ENCODE peak calls at places on chromosome 12, in seven cellular contexts. V, H, J, Z, S, T and U are unnamed samples.

GRCh38 chr12:2243275-2243674 is 190.5 kb downstream of the CACNA1C start:
- DNase-seq in Z (peak), S (no peak), H (no peak), T (peak), J (no peak), V (no peak), U (no peak)

GRCh38 chr12:101230547-101230946 is 20.5 kb upstream of the SLC5A8 start:
- DNase-seq in J (peak), H (no peak), Z (peak), S (no peak), V (no peak), T (peak), U (no peak)

GRCh38 chr12:3761116-3761770 is 8.3 kb upstream of the CRACR2A start:
- DNase-seq in S (no peak), T (no peak), Z (no peak), H (no peak), V (no peak), J (peak), U (no peak)

GRCh38 chr12:5794156-5794555 is 150.9 kb downstream of the ANO2 start:
- DNase-seq in H (no peak), J (no peak), V (no peak), Z (peak), T (no peak), S (no peak), U (no peak)

GRCh38 chr12:951166-951565 is 1.7 kb upstream of the RAD52 start:
- DNase-seq in T (no peak), H (no peak), J (no peak), S (no peak), Z (no peak), V (no peak), U (no peak)

GRCh38 chr12:44227601-44228000 is 391.7 kb downstream of the TMEM117 start:
- DNase-seq in S (no peak), J (no peak), H (no peak), V (no peak), T (no peak), Z (peak), U (no peak)

GRCh38 chr12:108320503-108321293 is 18.4 kb downstream of the CMKLR1 start:
- DNase-seq in H (no peak), T (no peak), Z (no peak), J (no peak), V (no peak), S (no peak), U (no peak)

GRCh38 chr12:7557227-7557626 is 53.6 kb upstream of the CD163 start:
- DNase-seq in V (no peak), Z (no peak), J (no peak), H (no peak), S (no peak), T (no peak), U (no peak)

GRCh38 chr12:48779869-48780268 is 9.0 kb downstream of the ADCY6 start:
- DNase-seq in S (no peak), H (no peak), T (peak), Z (peak), V (no peak), J (peak), U (no peak)

GRCh38 chr12:989751-990278 is 1.2 kb upstream of the ERC1 start:
- DNase-seq in J (peak), T (peak), H (no peak), V (no peak), Z (peak), S (no peak), U (no peak)

GRCh38 chr12:67646775-67647174 is 1.8 kb upstream of the DYRK2 start:
- DNase-seq in H (no peak), S (no peak), J (no peak), V (no peak), T (no peak), Z (no peak), U (no peak)

GRCh38 chr12:89949457-89950195 is 241.0 kb upstream of the ATP2B1 start:
- DNase-seq in J (peak), Z (peak), S (no peak), H (peak), V (no peak), T (peak), U (peak)

GRCh38 chr12:124509676-124510300 is 57.6 kb downstream of the NCOR2 start:
- DNase-seq in H (no peak), Z (peak), J (peak), V (peak), T (peak), S (peak), U (no peak)

GRCh38 chr12:46983393-46983793 is 96.0 kb upstream of the PCED1B start:
- DNase-seq in V (no peak), Z (no peak), T (no peak), S (no peak), H (no peak), J (no peak), U (no peak)

GRCh38 chr12:96047151-96047620 is 11.8 kb upstream of the LTA4H start:
- DNase-seq in H (no peak), T (no peak), Z (no peak), V (no peak), S (no peak), J (no peak), U (no peak)

GRCh38 chr12:75959506-75959905 is 72.1 kb downstream of the PHLDA1 start:
- DNase-seq in Z (peak), T (peak), S (no peak), H (no peak), J (no peak), V (no peak), U (no peak)

GRCh38 chr12:123027726-123028445 is 47.4 kb downstream of the ARL6IP4 start:
- DNase-seq in S (no peak), T (no peak), Z (no peak), H (no peak), V (no peak), J (no peak), U (no peak)

GRCh38 chr12:126932156-126932555 is 1334.8 kb upstream of the TMEM132C start:
- DNase-seq in H (no peak), J (no peak), Z (no peak), S (no peak), T (no peak), V (no peak), U (no peak)